ENCODE peak calls at places on chromosomes 6 and 20, in eight cellular contexts. M is HFFc6; T is posterior cingulate gyrus; L is ovary; P is globus pallidus; W is HL-60; F is GM06990; Y is activated effector memory CD4-positive, alpha-beta T cell treated with anti-CD3 and anti-CD28 coated beads, Interleukin-2, amount 50 U/mL, for 16 hours. D is an unnamed sample.
A peak's percentile ranks its signal among the peaks of the same experiment; 100 is the strongest.

GRCh38 chr6:146515212-146515611 is 28.4 kb upstream of the RAB32 start:
- DNase-seq in T (no peak), W (no peak), L (no peak), M (no peak), P (no peak), F (no peak), Y (no peak), D (no peak)

GRCh38 chr6:37877373-37878149 is 58.0 kb downstream of the ZFAND3 start:
- DNase-seq in L (no peak), W (no peak), F (no peak), T (no peak), P (no peak), Y (no peak), M (no peak), D (no peak)

GRCh38 chr6:41644297-41644879 is 6.1 kb downstream of the MDFI start:
- DNase-seq in W (no peak), L (no peak), M (no peak), Y (peak; percentile 44), T (no peak), F (no peak), P (no peak), D (peak; percentile 53)

GRCh38 chr6:25263602-25264001 is 15.6 kb upstream of the CARMIL1 start:
- DNase-seq in L (no peak), P (no peak), W (no peak), M (peak; percentile 81), Y (no peak), F (no peak), T (no peak), D (no peak)

GRCh38 chr6:11492444-11493300 is 44.9 kb upstream of the TMEM170B start:
- DNase-seq in Y (no peak), F (no peak), M (peak; percentile 14), W (peak; percentile 35), T (no peak), L (no peak), P (no peak), D (no peak)

GRCh38 chr20:20743511-20744169 is 31.2 kb upstream of the RALGAPA2 start:
- DNase-seq in M (no peak), Y (no peak), P (peak; percentile 76), L (peak; percentile 74), T (peak; percentile 20), F (no peak), W (no peak), D (no peak)

GRCh38 chr20:44572551-44573500 is 9.6 kb upstream of the PKIG start:
- DNase-seq in Y (no peak), L (peak; percentile 25), F (no peak), W (no peak), P (peak; percentile 87), M (peak; percentile 96), T (peak; percentile 67), D (peak; percentile 5)

GRCh38 chr6:111569951-111570350 is 35.7 kb downstream of the TRAF3IP2 start:
- DNase-seq in L (no peak), Y (no peak), F (no peak), P (no peak), T (no peak), W (no peak), M (no peak), D (no peak)

D was measured in NCI-H1694 treated with DMSO at 0.1 percent for 48 hours.